ENCODE peak calls at places on chromosomes 11 and 22, in seven cellular contexts. B, K, P, N, G, D and X are unnamed samples.

GRCh38 chr22:32662587-32662915 is 139.0 kb upstream of the TIMP3 start:
- DNase-seq in B (no peak), K (no peak), P (no peak), N (no peak), G (no peak), D (no peak), X (no peak)

GRCh38 chr11:124591430-124591829 is 19.8 kb upstream of the PANX3 start:
- DNase-seq in B (no peak), K (no peak), P (no peak), N (no peak), G (no peak), D (no peak), X (no peak)

GRCh38 chr11:12061851-12062560 is 48.4 kb upstream of the MICAL2 start:
- DNase-seq in B (no peak), K (no peak), P (no peak), N (no peak), G (no peak), D (peak), X (no peak)

GRCh38 chr11:117839234-117839882 is 14.8 kb upstream of the FXYD2 start:
- DNase-seq in B (no peak), K (no peak), P (no peak), N (no peak), G (no peak), D (no peak), X (no peak)

GRCh38 chr11:78860720-78861422 is 286.2 kb upstream of the NARS2 start:
- DNase-seq in B (peak), K (no peak), P (no peak), N (no peak), G (peak), D (peak), X (no peak)

GRCh38 chr11:64894812-64895452 is 16.5 kb upstream of the EHD1 start:
- DNase-seq in B (no peak), K (no peak), P (no peak), N (no peak), G (no peak), D (no peak), X (no peak)

GRCh38 chr22:37111156-37111717 is 1.7 kb upstream of the TMPRSS6 start:
- DNase-seq in B (no peak), K (no peak), P (no peak), N (no peak), G (no peak), D (no peak), X (no peak)

GRCh38 chr11:32874144-32874543 is 18.5 kb upstream of the QSER1 start:
- DNase-seq in B (no peak), K (no peak), P (no peak), N (no peak), G (no peak), D (no peak), X (no peak)

GRCh38 chr22:30643055-30643875 is 7.7 kb downstream of the SLC35E4 start:
- DNase-seq in B (no peak), K (no peak), P (no peak), N (no peak), G (no peak), D (no peak), X (no peak)

GRCh38 chr11:67286621-67287333 is 2.3 kb upstream of the ANKRD13D start:
- DNase-seq in B (peak), K (no peak), P (no peak), N (no peak), G (no peak), D (no peak), X (no peak)